ENCODE peak calls at places on chromosomes 2 and 18, in six cellular contexts. M is H1, R is IMR-90, Q is H9, X is mesendoderm, G is mesenchymal stem cell. K is an unnamed sample.

GRCh38 chr18:4806342-4806741 is 351.2 kb upstream of the DLGAP1 start:
- DNase-seq in M (no peak), R (no peak), Q (no peak), X (no peak), G (no peak), K (no peak)

GRCh38 chr2:197804758-197805597 is 585 bp downstream of the PLCL1 start:
- DNase-seq in M (peak), R (peak), Q (peak), X (no peak), G (peak), K (peak)

GRCh38 chr2:227219312-227220105 is 55.1 kb downstream of the COL4A3 start:
- DNase-seq in M (no peak), R (no peak), Q (no peak), X (peak), G (no peak), K (no peak)

GRCh38 chr2:104332733-104333132 is 521.2 kb upstream of the POU3F3 start:
- DNase-seq in M (no peak), R (no peak), Q (peak), X (peak), G (no peak), K (no peak)

GRCh38 chr2:25977768-25978167 is 4.5 kb downstream of the KIF3C start:
- DNase-seq in M (no peak), R (peak), Q (no peak), X (peak), G (peak), K (no peak)

GRCh38 chr2:232336241-232336736 is 42.3 kb upstream of the ALPP start:
- DNase-seq in M (peak), R (no peak), Q (peak), X (no peak), G (no peak), K (no peak)

GRCh38 chr2:38201784-38202183 is 125.8 kb upstream of the CYP1B1 start:
- DNase-seq in M (no peak), R (peak), Q (no peak), X (no peak), G (peak), K (no peak)

GRCh38 chr18:68233043-68233442 is 481.9 kb downstream of the TMX3 start:
- DNase-seq in M (no peak), R (no peak), Q (no peak), X (no peak), G (no peak), K (no peak)

GRCh38 chr18:48023334-48024008 is 93.0 kb upstream of the SMAD2 start:
- DNase-seq in M (peak), R (peak), Q (peak), X (peak), G (peak), K (peak)

GRCh38 chr2:102514061-102514785 is 41.2 kb downstream of the SLC9A4 start:
- DNase-seq in M (no peak), R (peak), Q (no peak), X (peak), G (peak), K (no peak)

GRCh38 chr2:174878537-174879147 is 114.4 kb upstream of the CHRNA1 start:
- DNase-seq in M (no peak), R (peak), Q (no peak), X (no peak), G (no peak), K (no peak)

GRCh38 chr18:50281972-50282520 is 723 bp upstream of the MBD1 start:
- DNase-seq in M (no peak), R (no peak), Q (no peak), X (no peak), G (no peak), K (no peak)

GRCh38 chr2:42971947-42972736 is 179.8 kb upstream of the HAAO start:
- DNase-seq in M (no peak), R (peak), Q (no peak), X (peak), G (peak), K (no peak)

GRCh38 chr2:40281021-40281940 is 170.6 kb downstream of the SLC8A1 start:
- DNase-seq in M (no peak), R (peak), Q (no peak), X (peak), G (peak), K (no peak)

GRCh38 chr2:238424313-238424700 is 2.4 kb upstream of the ASB1 start:
- DNase-seq in M (no peak), R (peak), Q (no peak), X (no peak), G (no peak), K (no peak)

GRCh38 chr2:172293952-172294351 is 133.4 kb upstream of the ITGA6 start:
- DNase-seq in M (no peak), R (peak), Q (no peak), X (no peak), G (peak), K (no peak)

GRCh38 chr2:171434671-171434980 is 600 bp downstream of the DCAF17 start:
- DNase-seq in M (no peak), R (no peak), Q (peak), X (no peak), G (no peak), K (no peak)

GRCh38 chr2:197137234-197137633 is 173.3 kb downstream of the ANKRD44 start:
- DNase-seq in M (no peak), R (peak), Q (no peak), X (no peak), G (peak), K (no peak)

GRCh38 chr2:21231985-21232384 is 108.2 kb downstream of the TDRD15 start:
- DNase-seq in M (no peak), R (no peak), Q (no peak), X (no peak), G (no peak), K (no peak)
- H2BK15ac ChIP-seq in M (no peak), R (no peak), Q (no peak), X (no peak), G (no peak), K (no peak)

GRCh38 chr2:121263996-121264715 is 20.8 kb downstream of the TFCP2L1 start:
- DNase-seq in M (no peak), R (no peak), Q (no peak), X (no peak), G (no peak), K (no peak)
- H3K23ac ChIP-seq in M (no peak), R (no peak), Q (no peak), X (no peak), G (no peak), K (peak)

GRCh38 chr2:173821451-173821850 is 143.7 kb downstream of the SP3 start:
- DNase-seq in M (no peak), R (no peak), Q (no peak), X (no peak), G (no peak), K (no peak)

GRCh38 chr2:173817582-173817981 is 147.6 kb downstream of the SP3 start:
- DNase-seq in M (no peak), R (no peak), Q (no peak), X (no peak), G (no peak), K (no peak)

GRCh38 chr2:173818285-173818684 is 146.9 kb downstream of the SP3 start:
- DNase-seq in M (no peak), R (no peak), Q (no peak), X (no peak), G (no peak), K (no peak)

GRCh38 chr2:173814306-173814705 is 150.9 kb downstream of the SP3 start:
- DNase-seq in M (no peak), R (no peak), Q (no peak), X (no peak), G (no peak), K (no peak)

DNA sequence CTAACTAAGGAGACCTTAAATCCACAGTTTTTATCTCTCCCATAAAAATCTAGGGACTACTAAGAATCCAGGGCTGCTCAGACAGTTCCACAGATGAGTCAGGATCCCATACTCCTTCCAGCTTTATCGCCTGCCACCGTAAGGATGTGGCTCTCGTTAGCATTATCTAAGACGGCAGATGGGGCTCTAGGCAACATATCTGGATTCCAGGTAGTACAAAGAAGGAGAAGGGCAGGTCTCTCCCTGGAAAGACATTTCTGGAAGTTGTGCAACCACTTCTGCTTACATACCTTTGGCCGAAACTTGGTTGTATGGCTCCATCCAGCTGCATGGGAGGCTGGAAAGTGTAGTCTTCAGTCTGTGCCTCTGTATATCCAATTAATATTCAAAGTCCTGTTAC is 149.4 kb downstream of the SP3 start:
- DNase-seq in M (no peak), R (no peak), Q (no peak), X (no peak), G (no peak), K (no peak)
- H2BK15ac ChIP-seq in M (no peak), R (no peak), Q (no peak), X (no peak), G (no peak), K (no peak)

GRCh38 chr2:149489452-149489851 is 98.1 kb downstream of the MMADHC start:
- DNase-seq in M (no peak), R (no peak), Q (peak), X (peak), G (no peak), K (no peak)
- H3K23ac ChIP-seq in M (no peak), R (no peak), Q (no peak), X (no peak), G (no peak), K (no peak)

GRCh38 chr2:157922815-157923214 is 46.7 kb upstream of the ACVR1 start:
- DNase-seq in M (no peak), R (no peak), Q (no peak), X (no peak), G (no peak), K (no peak)
- H2BK15ac ChIP-seq in M (no peak), R (no peak), Q (no peak), X (peak), G (no peak), K (no peak)

GRCh38 chr2:150606380-150607060 is 119.1 kb upstream of the RND3 start:
- DNase-seq in M (no peak), R (peak), Q (no peak), X (no peak), G (no peak), K (no peak)
- H3K23ac ChIP-seq in M (no peak), R (peak), Q (no peak), X (no peak), G (no peak), K (no peak)

GRCh38 chr2:235538989-235539388 is 45.1 kb downstream of the AGAP1 start:
- DNase-seq in M (no peak), R (no peak), Q (no peak), X (no peak), G (no peak), K (no peak)

GRCh38 chr2:235535423-235536130 is 41.7 kb downstream of the AGAP1 start:
- DNase-seq in M (no peak), R (no peak), Q (no peak), X (no peak), G (no peak), K (no peak)

GRCh38 chr2:235537186-235537585 is 43.3 kb downstream of the AGAP1 start:
- DNase-seq in M (no peak), R (no peak), Q (no peak), X (no peak), G (no peak), K (no peak)

GRCh38 chr2:235536711-235537110 is 42.9 kb downstream of the AGAP1 start:
- DNase-seq in M (no peak), R (no peak), Q (no peak), X (no peak), G (no peak), K (no peak)

GRCh38 chr2:235537587-235537986 is 43.7 kb downstream of the AGAP1 start:
- DNase-seq in M (no peak), R (no peak), Q (no peak), X (no peak), G (no peak), K (no peak)
- H2BK15ac ChIP-seq in M (no peak), R (no peak), Q (no peak), X (no peak), G (no peak), K (no peak)

GRCh38 chr2:101113441-101114267 is 37.5 kb downstream of the TBC1D8 start:
- DNase-seq in M (no peak), R (peak), Q (peak), X (peak), G (peak), K (no peak)

GRCh38 chr2:101114268-101114783 is 36.9 kb downstream of the TBC1D8 start:
- DNase-seq in M (no peak), R (no peak), Q (no peak), X (no peak), G (no peak), K (no peak)

GRCh38 chr2:101112772-101113157 is 38.4 kb downstream of the TBC1D8 start:
- DNase-seq in M (no peak), R (no peak), Q (no peak), X (no peak), G (no peak), K (no peak)

GRCh38 chr2:101111262-101111838 is 39.8 kb downstream of the TBC1D8 start:
- DNase-seq in M (no peak), R (no peak), Q (no peak), X (no peak), G (no peak), K (no peak)

GRCh38 chr2:101111917-101112771 is 39.0 kb downstream of the TBC1D8 start:
- DNase-seq in M (no peak), R (peak), Q (no peak), X (no peak), G (peak), K (no peak)
- H3K23ac ChIP-seq in M (no peak), R (peak), Q (no peak), X (no peak), G (no peak), K (no peak)

GRCh38 chr2:11657646-11658045 is 12.3 kb downstream of the NTSR2 start:
- DNase-seq in M (no peak), R (no peak), Q (no peak), X (no peak), G (no peak), K (no peak)

GRCh38 chr2:11656671-11657101 is 13.3 kb downstream of the NTSR2 start:
- DNase-seq in M (no peak), R (no peak), Q (no peak), X (no peak), G (no peak), K (no peak)

GRCh38 chr2:11657195-11657594 is 12.8 kb downstream of the NTSR2 start:
- DNase-seq in M (no peak), R (no peak), Q (no peak), X (no peak), G (no peak), K (no peak)

GRCh38 chr2:11658623-11659475 is 11.1 kb downstream of the NTSR2 start:
- DNase-seq in M (no peak), R (no peak), Q (no peak), X (no peak), G (no peak), K (no peak)

DNA sequence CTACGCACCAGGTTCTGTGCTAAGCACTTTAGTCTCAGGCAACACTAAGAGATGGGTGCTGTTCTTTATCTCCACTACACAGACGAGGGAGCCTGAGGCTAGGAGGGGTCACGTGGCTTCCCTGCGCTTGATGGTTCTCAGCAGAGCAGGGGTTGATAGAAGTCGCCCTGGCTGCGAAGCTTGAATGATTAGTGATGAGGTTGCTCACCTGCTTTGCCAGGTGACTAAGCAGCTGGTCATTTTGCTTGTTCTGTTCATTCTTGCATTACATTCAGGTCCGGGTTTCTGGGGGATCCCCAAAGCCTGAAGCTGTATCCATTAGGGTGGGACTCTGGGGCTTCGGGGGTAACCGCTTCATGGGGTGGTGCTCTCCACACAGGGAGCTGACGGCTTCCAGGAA is 11.8 kb downstream of the NTSR2 start:
- DNase-seq in M (no peak), R (no peak), Q (no peak), X (no peak), G (no peak), K (no peak)
- H2BK15ac ChIP-seq in M (no peak), R (no peak), Q (no peak), X (no peak), G (no peak), K (no peak)

DNA sequence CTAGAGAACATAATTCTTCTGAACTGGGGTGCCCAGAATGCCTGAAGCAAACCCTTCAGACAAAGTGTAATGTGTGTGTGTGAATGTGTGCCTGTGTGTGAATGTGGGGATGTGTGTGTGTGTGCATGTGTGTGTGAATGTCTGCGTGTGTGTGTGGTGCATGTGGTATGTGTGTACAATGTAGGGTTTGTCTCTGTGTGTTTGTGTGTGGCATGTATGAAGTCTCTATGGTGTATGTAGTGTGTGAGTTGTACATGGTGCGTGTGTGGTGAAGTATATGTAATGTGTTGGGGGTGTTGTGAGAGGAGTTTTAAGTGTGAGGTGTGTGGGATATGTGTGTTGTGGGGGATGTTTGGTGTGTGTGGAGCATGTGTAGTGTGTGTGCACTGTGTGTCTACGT is 129.3 kb upstream of the SOX11 start:
- DNase-seq in M (no peak), R (no peak), Q (no peak), X (no peak), G (no peak), K (no peak)
- H3K23ac ChIP-seq in M (no peak), R (no peak), Q (peak), X (no peak), G (no peak), K (no peak)